ENCODE peak calls at places on chromosome 6, in ten cellular contexts. O is mammary epithelial cell, P is fibroblast of lung, R is Panc1, G is DND-41, I is cardiac muscle cell, J is mesendoderm, F is GM23338, T is PC-9, C is MM.1S. E is an unnamed sample.

GRCh38 chr6:34519971-34520644 is 36.0 kb downstream of the SPDEF start:
- DNase-seq in O (no peak), P (no peak), R (no peak), G (no peak), I (no peak), J (no peak), F (no peak), T (no peak), C (no peak), E (no peak)

GRCh38 chr6:52992980-52993379 is 2.1 kb downstream of the GSTA4 start:
- DNase-seq in O (peak; percentile 46), P (peak; percentile 87), R (no peak), G (no peak), I (no peak), J (no peak), F (no peak), T (no peak), C (no peak), E (no peak)

GRCh38 chr6:121810346-121811032 is 375.0 kb downstream of the GJA1 start:
- DNase-seq in O (no peak), P (no peak), R (no peak), G (no peak), I (no peak), J (no peak), F (no peak), T (no peak), C (no peak), E (no peak)

GRCh38 chr6:115969207-115969929 is 91.3 kb downstream of the FRK start:
- DNase-seq in O (no peak), P (no peak), R (no peak), G (no peak), I (no peak), J (peak; percentile 73), F (peak; percentile 73), T (no peak), C (no peak), E (no peak)

GRCh38 chr6:40322336-40322735 is 264.8 kb downstream of the LRFN2 start:
- DNase-seq in O (no peak), P (no peak), R (no peak), G (no peak), I (no peak), J (no peak), F (no peak), T (no peak), C (no peak), E (no peak)

GRCh38 chr6:147900191-147900830 is 391.8 kb downstream of the SAMD5 start:
- DNase-seq in O (no peak), P (no peak), R (no peak), G (no peak), I (no peak), J (peak; percentile 63), F (peak; percentile 13), T (no peak), C (no peak), E (no peak)

GRCh38 chr6:22003219-22003779 is 293.5 kb downstream of the PRL start:
- DNase-seq in O (no peak), P (peak; percentile 19), R (no peak), G (no peak), I (no peak), J (no peak), F (no peak), T (no peak), C (no peak), E (no peak)

GRCh38 chr6:7125290-7125689 is 17.5 kb downstream of the RREB1 start:
- DNase-seq in O (no peak), P (no peak), R (no peak), G (no peak), I (no peak), J (no peak), F (no peak), T (no peak), C (no peak), E (no peak)

GRCh38 chr6:28353356-28353755 is 3.6 kb downstream of the ZKSCAN3 start:
- DNase-seq in O (no peak), P (no peak), R (no peak), G (no peak), I (no peak), J (no peak), F (no peak), T (no peak), C (no peak), E (no peak)

GRCh38 chr6:26045046-26045938 is 41.9 kb upstream of the HFE start:
- DNase-seq in O (peak; percentile 93), P (peak; percentile 96), R (peak; percentile 98), G (peak; percentile 89), I (no peak), J (peak; percentile 96), F (no peak), T (peak; percentile 74), C (peak; percentile 94), E (peak; percentile 91)

GRCh38 chr6:109093732-109094131 is 914 bp downstream of the SESN1 start:
- DNase-seq in O (peak; percentile 25), P (no peak), R (no peak), G (no peak), I (no peak), J (peak; percentile 23), F (no peak), T (no peak), C (no peak), E (no peak)

GRCh38 chr6:11229267-11230043 is 3.0 kb downstream of the NEDD9 start:
- DNase-seq in O (peak; percentile 69), P (no peak), R (no peak), G (no peak), I (peak; percentile 55), J (peak; percentile 82), F (peak; percentile 69), T (peak; percentile 65), C (no peak), E (peak; percentile 69)

GRCh38 chr6:33584700-33585402 is 4.8 kb upstream of the BAK1 start:
- DNase-seq in O (no peak), P (no peak), R (no peak), G (no peak), I (no peak), J (no peak), F (no peak), T (no peak), C (no peak), E (no peak)

GRCh38 chr6:161191671-161192070 is 82.2 kb downstream of the AGPAT4 start:
- DNase-seq in O (no peak), P (no peak), R (no peak), G (no peak), I (no peak), J (no peak), F (no peak), T (no peak), C (no peak), E (no peak)

GRCh38 chr6:130382872-130383490 is 17.2 kb downstream of the TMEM200A start:
- DNase-seq in O (peak; percentile 87), P (no peak), R (no peak), G (no peak), I (no peak), J (no peak), F (no peak), T (no peak), C (no peak), E (no peak)

GRCh38 chr6:35719830-35720733 is 16.8 kb upstream of the ARMC12 start:
- DNase-seq in O (no peak), P (peak; percentile 43), R (no peak), G (peak; percentile 72), I (peak; percentile 61), J (peak; percentile 69), F (peak; percentile 58), T (no peak), C (no peak), E (no peak)

GRCh38 chr6:41025966-41026365 is 13.1 kb downstream of the UNC5CL start:
- DNase-seq in O (no peak), P (no peak), R (no peak), G (no peak), I (no peak), J (no peak), F (no peak), T (no peak), C (no peak), E (no peak)

GRCh38 chr6:170437719-170438401 is 115.2 kb downstream of the PSMB1 start:
- DNase-seq in O (peak; percentile 53), P (no peak), R (no peak), G (no peak), I (no peak), J (no peak), F (no peak), T (no peak), C (no peak), E (no peak)

GRCh38 chr6:21924002-21924401 is 330.5 kb downstream of the SOX4 start:
- DNase-seq in O (no peak), P (no peak), R (no peak), G (no peak), I (no peak), J (peak; percentile 72), F (no peak), T (no peak), C (no peak), E (no peak)

GRCh38 chr6:2891768-2892170 is 11.3 kb downstream of the SERPINB9 start:
- DNase-seq in O (no peak), P (no peak), R (no peak), G (peak; percentile 87), I (no peak), J (no peak), F (no peak), T (no peak), C (no peak), E (peak; percentile 70)
- H3K36me3 ChIP-seq in O (no peaks in the 10 kb centered on the region), P (no peaks in the 10 kb centered on the region), R (no peaks in the 10 kb centered on the region), G (no peaks in the 10 kb centered on the region), I (no peaks in the 10 kb centered on the region), J (peaks cover 27% of the 10 kb centered on the region), F (peaks cover 33% of the 10 kb centered on the region), T (no peaks in the 10 kb centered on the region), C (no peaks in the 10 kb centered on the region), E (peaks cover 15% of the 10 kb centered on the region)

GRCh38 chr6:36980876-36981619 is 4.9 kb downstream of the MTCH1 start:
- DNase-seq in O (no peak), P (no peak), R (no peak), G (no peak), I (no peak), J (peak; percentile 56), F (peak; percentile 73), T (no peak), C (no peak), E (no peak)
- H3K36me3 ChIP-seq in O (peaks cover 6% of the 10 kb centered on the region), P (peaks cover 19% of the 10 kb centered on the region), R (peaks cover 13% of the 10 kb centered on the region), G (peaks cover 72% of the 10 kb centered on the region), I (peaks cover 12% of the 10 kb centered on the region), J (peaks cover 17% of the 10 kb centered on the region), F (peaks cover 17% of the 10 kb centered on the region), T (peaks cover 32% of the 10 kb centered on the region), C (no peaks in the 10 kb centered on the region), E (peaks cover 10% of the 10 kb centered on the region)

GRCh38 chr6:89750338-89750737 is 69.3 kb downstream of the MDN1 start:
- DNase-seq in O (no peak), P (no peak), R (no peak), G (no peak), I (no peak), J (no peak), F (no peak), T (no peak), C (no peak), E (no peak)
- H3K36me3 ChIP-seq in O (peaks cover 25% of the 10 kb centered on the region), P (no peaks in the 10 kb centered on the region), R (peaks cover 50% of the 10 kb centered on the region), G (peaks cover 82% of the 10 kb centered on the region), I (peaks cover 51% of the 10 kb centered on the region), J (peaks cover 18% of the 10 kb centered on the region), F (peaks cover 77% of the 10 kb centered on the region), T (peaks cover 3% of the 10 kb centered on the region), C (no peaks in the 10 kb centered on the region), E (no peaks in the 10 kb centered on the region)

DNA sequence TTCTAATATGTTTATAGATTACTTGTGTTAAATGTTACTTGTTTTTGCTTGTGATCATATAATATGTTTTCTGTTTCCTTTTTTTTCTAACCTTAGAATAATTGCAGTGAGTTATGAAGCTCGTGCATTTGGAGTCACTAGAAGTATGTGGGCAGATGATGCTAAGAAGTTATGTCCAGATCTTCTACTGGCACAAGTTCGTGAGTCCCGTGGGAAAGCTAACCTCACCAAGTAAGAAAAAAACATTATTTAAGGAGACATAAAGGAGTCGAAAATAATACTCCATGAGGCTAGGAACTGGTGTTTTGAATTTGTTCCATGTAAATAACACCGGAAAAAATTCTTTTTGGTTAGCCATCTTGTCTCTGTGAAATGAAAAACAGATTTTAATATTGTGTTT is 6.9 kb downstream of the POLH start:
- DNase-seq in O (no peak), P (no peak), R (no peak), G (no peak), I (no peak), J (no peak), F (no peak), T (no peak), C (no peak), E (no peak)
- H3K36me3 ChIP-seq in O (peaks cover 37% of the 10 kb centered on the region), P (peaks cover 10% of the 10 kb centered on the region), R (peaks cover 14% of the 10 kb centered on the region), G (peaks cover 56% of the 10 kb centered on the region), I (peaks cover 22% of the 10 kb centered on the region), J (no peaks in the 10 kb centered on the region), F (peaks cover 18% of the 10 kb centered on the region), T (peaks cover 7% of the 10 kb centered on the region), C (peaks cover 19% of the 10 kb centered on the region), E (peaks cover 3% of the 10 kb centered on the region)

E was measured in prostate gland.